ENCODE peak calls at places on chromosome 13, in ten cellular contexts. L is A549, Y is mammary epithelial cell, U is adrenal gland, R is tibial nerve, P is IMR-90, B is HL-60, X is ovary, I is Karpas-422, G is GM23248. J is an unnamed sample.

GRCh38 chr13:99809931-99810330 is 161.6 kb downstream of the ZIC5 start:
- DNase-seq in L (peak), Y (no peak), U (no peak), R (no peak), P (no peak), B (no peak), X (no peak), I (no peak), G (no peak), J (no peak)

GRCh38 chr13:20303636-20304035 is 71.5 kb upstream of the GJB6 start:
- DNase-seq in L (no peak), Y (peak), U (no peak), R (no peak), P (no peak), B (no peak), X (no peak), I (no peak), G (peak), J (no peak)

GRCh38 chr13:110237895-110238294 is 69.1 kb downstream of the COL4A1 start:
- DNase-seq in L (no peak), Y (no peak), U (no peak), R (no peak), P (no peak), B (no peak), X (no peak), I (no peak), G (no peak), J (no peak)

GRCh38 chr13:94415484-94415883 is 64.0 kb downstream of the DCT start:
- DNase-seq in L (no peak), Y (no peak), U (no peak), R (no peak), P (no peak), B (no peak), X (no peak), I (no peak), G (no peak), J (no peak)

GRCh38 chr13:32947886-32948285 is 68.3 kb upstream of the KL start:
- DNase-seq in L (no peak), Y (no peak), U (no peak), R (no peak), P (no peak), B (no peak), X (no peak), I (no peak), G (no peak), J (no peak)

GRCh38 chr13:95492044-95492801 is 60.3 kb upstream of the CLDN10 start:
- DNase-seq in L (peak), Y (peak), U (no peak), R (no peak), P (no peak), B (no peak), X (no peak), I (no peak), G (no peak), J (no peak)

GRCh38 chr13:33697936-33698335 is 120.0 kb upstream of the RFC3 start:
- DNase-seq in L (no peak), Y (no peak), U (no peak), R (no peak), P (no peak), B (no peak), X (no peak), I (no peak), G (no peak), J (no peak)

GRCh38 chr13:27524981-27525975 is 74.9 kb upstream of the MTIF3 start:
- DNase-seq in L (no peak), Y (no peak), U (no peak), R (no peak), P (no peak), B (no peak), X (no peak), I (no peak), G (no peak), J (no peak)

GRCh38 chr13:55199132-55199531 is 1941.6 kb upstream of the PRR20A start:
- DNase-seq in L (peak), Y (no peak), U (no peak), R (no peak), P (no peak), B (no peak), X (no peak), I (no peak), G (no peak), J (no peak)

GRCh38 chr13:97226788-97227627 is 4.9 kb downstream of the MBNL2 start:
- DNase-seq in L (no peak), Y (no peak), U (peak), R (no peak), P (no peak), B (no peak), X (no peak), I (no peak), G (peak), J (peak)

GRCh38 chr13:78060966-78061365 is 142.3 kb upstream of the EDNRB start:
- DNase-seq in L (no peak), Y (no peak), U (no peak), R (no peak), P (no peak), B (no peak), X (no peak), I (no peak), G (no peak), J (no peak)

GRCh38 chr13:99227331-99227900 is 26.8 kb downstream of the UBAC2 start:
- DNase-seq in L (no peak), Y (no peak), U (no peak), R (no peak), P (no peak), B (no peak), X (no peak), I (no peak), G (no peak), J (no peak)

GRCh38 chr13:113845723-113846638 is 17.9 kb downstream of the GAS6 start:
- DNase-seq in L (no peak), Y (no peak), U (no peak), R (no peak), P (no peak), B (no peak), X (peak), I (no peak), G (no peak), J (no peak)

GRCh38 chr13:113848020-113848419 is 15.9 kb downstream of the GAS6 start:
- DNase-seq in L (no peak), Y (no peak), U (no peak), R (no peak), P (no peak), B (no peak), X (no peak), I (no peak), G (no peak), J (no peak)

GRCh38 chr13:113848431-113849260 is 15.2 kb downstream of the GAS6 start:
- DNase-seq in L (no peak), Y (peak), U (no peak), R (no peak), P (no peak), B (no peak), X (peak), I (no peak), G (no peak), J (no peak)

GRCh38 chr13:113845055-113845454 is 18.8 kb downstream of the GAS6 start:
- DNase-seq in L (no peak), Y (no peak), U (no peak), R (no peak), P (no peak), B (no peak), X (peak), I (no peak), G (no peak), J (no peak)

GRCh38 chr13:113846639-113847318 is 17.1 kb downstream of the GAS6 start:
- DNase-seq in L (no peak), Y (no peak), U (no peak), R (no peak), P (no peak), B (no peak), X (peak), I (no peak), G (no peak), J (no peak)
- H3K27ac ChIP-seq in L (no peak), Y (no peak), U (no peak), R (no peak), P (no peak), B (no peak), X (no peak), I (no peak), G (no peak), J (no peak)

GRCh38 chr13:70107125-70107497 is 515 bp upstream of the ATXN8OS start:
- DNase-seq in L (no peak), Y (no peak), U (no peak), R (no peak), P (no peak), B (no peak), X (no peak), I (no peak), G (no peak), J (no peak)
- H3K4me3 ChIP-seq in L (no peak), Y (no peak), U (no peak), R (no peak), P (no peak), B (no peak), X (no peak), I (no peak), G (no peak), J (no peak)

GRCh38 chr13:39913928-39914327 is 258.5 kb downstream of the COG6 start:
- DNase-seq in L (no peak), Y (peak), U (no peak), R (peak), P (no peak), B (no peak), X (no peak), I (peak), G (peak), J (no peak)
- H3K27ac ChIP-seq in L (no peak), Y (peak), U (no peak), R (peak), P (no peak), B (no peak), X (no peak), I (no peak), G (no peak), J (no peak)

DNA sequence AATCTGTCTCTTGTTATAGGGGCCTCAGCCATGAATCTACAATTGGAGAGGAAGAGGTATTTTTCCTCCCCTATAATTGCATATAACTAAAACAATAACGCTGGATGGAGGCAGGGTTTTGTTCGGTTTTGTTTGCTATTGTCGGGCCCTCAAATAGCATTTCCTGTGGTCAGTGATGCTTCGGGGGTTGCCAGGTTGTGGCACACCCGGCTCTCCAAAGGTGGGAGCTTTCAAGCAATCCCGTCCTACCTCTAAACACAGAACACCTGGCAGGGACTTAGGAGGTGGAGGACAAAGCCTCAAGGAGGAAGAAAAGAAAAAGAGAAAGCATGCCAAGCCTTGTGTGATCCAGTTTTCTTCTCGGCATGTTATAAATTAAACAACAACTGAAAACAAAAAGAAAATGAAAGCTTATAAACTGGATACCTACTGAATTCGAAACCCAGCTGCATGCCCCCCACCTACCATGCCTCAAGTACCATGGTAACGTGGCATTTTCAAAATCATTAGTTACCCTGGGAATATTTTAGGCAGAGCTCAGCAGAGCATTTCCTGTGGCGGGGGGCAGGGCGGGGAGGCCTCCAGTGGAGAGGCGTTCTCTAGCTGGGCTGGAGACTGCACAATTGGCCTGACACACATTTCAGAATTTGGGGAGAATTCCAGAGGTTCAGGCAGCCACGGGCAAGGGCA is 213.8 kb downstream of the DCLK1 start:
- DNase-seq in L (no peak), Y (no peak), U (no peak), R (no peak), P (no peak), B (no peak), X (no peak), I (no peak), G (no peak), J (no peak)
- H3K4me3 ChIP-seq in L (no peak), Y (no peak), U (no peak), R (no peak), P (no peak), B (no peak), X (no peak), I (no peak), G (peak), J (no peak)

GRCh38 chr13:23610187-23610576 is 40.0 kb downstream of the TNFRSF19 start:
- DNase-seq in L (no peak), Y (no peak), U (no peak), R (no peak), P (peak), B (no peak), X (no peak), I (peak), G (peak), J (no peak)
- H3K27ac ChIP-seq in L (no peak), Y (no peak), U (no peak), R (peak), P (peak), B (no peak), X (no peak), I (no peak), G (peak), J (no peak)

GRCh38 chr13:112181336-112182051 is 114.5 kb downstream of the SOX1 start:
- DNase-seq in L (no peak), Y (no peak), U (no peak), R (no peak), P (no peak), B (no peak), X (no peak), I (no peak), G (no peak), J (no peak)
- H3K4me3 ChIP-seq in L (no peak), Y (no peak), U (no peak), R (no peak), P (no peak), B (no peak), X (no peak), I (no peak), G (no peak), J (no peak)

GRCh38 chr13:45333251-45333972 is 7.6 kb downstream of the TPT1 start:
- DNase-seq in L (no peak), Y (no peak), U (no peak), R (no peak), P (no peak), B (no peak), X (no peak), I (no peak), G (no peak), J (peak)

GRCh38 chr13:45331123-45331619 is 9.8 kb downstream of the TPT1 start:
- DNase-seq in L (no peak), Y (peak), U (no peak), R (no peak), P (no peak), B (no peak), X (no peak), I (peak), G (no peak), J (no peak)

GRCh38 chr13:45332831-45333219 is 8.2 kb downstream of the TPT1 start:
- DNase-seq in L (no peak), Y (no peak), U (no peak), R (no peak), P (no peak), B (no peak), X (no peak), I (no peak), G (no peak), J (peak)

GRCh38 chr13:45333973-45334922 is 6.7 kb downstream of the TPT1 start:
- DNase-seq in L (no peak), Y (peak), U (no peak), R (no peak), P (peak), B (no peak), X (no peak), I (peak), G (peak), J (peak)

GRCh38 chr13:45331981-45332830 is 8.8 kb downstream of the TPT1 start:
- DNase-seq in L (peak), Y (peak), U (peak), R (peak), P (peak), B (no peak), X (no peak), I (peak), G (peak), J (no peak)
- H3K27ac ChIP-seq in L (peak), Y (peak), U (no peak), R (no peak), P (peak), B (peak), X (no peak), I (no peak), G (peak), J (no peak)

GRCh38 chr13:51844862-51845573 is at the start of gene TMEM272:
- DNase-seq in L (peak), Y (no peak), U (peak), R (no peak), P (peak), B (no peak), X (peak), I (peak), G (peak), J (peak)
- H3K4me3 ChIP-seq in L (peak), Y (no peak), U (no peak), R (peak), P (no peak), B (no peak), X (peak), I (peak), G (peak), J (no peak)

J was measured in OCI-LY7.